ENCODE peak calls at places on chromosome 14, in seven cellular contexts. E is osteocyte; Z is CD8-positive, alpha-beta T cell; G is memory B cell; F is amniotic stem cell; U is fibroblast of lung; R is SK-N-DZ. X is an unnamed sample.

GRCh38 chr14:77307099-77307496 is 13.6 kb downstream of the POMT2 start:
- DNase-seq in E (no peak), Z (no peak), G (no peak), F (no peak), U (no peak), R (no peak), X (peak)

GRCh38 chr14:35557221-35557747 is 23.3 kb downstream of the INSM2 start:
- DNase-seq in E (no peak), Z (no peak), G (no peak), F (no peak), U (no peak), R (peak), X (no peak)

GRCh38 chr14:99518441-99519346 is 37.5 kb downstream of the CCNK start:
- DNase-seq in E (peak), Z (peak), G (peak), F (no peak), U (peak), R (peak), X (peak)

GRCh38 chr14:65791551-65791981 is 379.0 kb downstream of the FUT8 start:
- DNase-seq in E (no peak), Z (peak), G (no peak), F (no peak), U (peak), R (peak), X (peak)

GRCh38 chr14:106141242-106142220 is 615.1 kb downstream of the TMEM121 start:
- DNase-seq in E (no peak), Z (peak), G (peak), F (no peak), U (no peak), R (no peak), X (no peak)

GRCh38 chr14:74733241-74733640 is 20.3 kb downstream of the FCF1 start:
- DNase-seq in E (no peak), Z (no peak), G (no peak), F (no peak), U (no peak), R (peak), X (no peak)

GRCh38 chr14:22982013-22982476 is 306 bp downstream of the AJUBA start:
- DNase-seq in E (peak), Z (no peak), G (peak), F (no peak), U (no peak), R (no peak), X (no peak)

GRCh38 chr14:55832122-55832911 is 252.3 kb downstream of the KTN1 start:
- DNase-seq in E (no peak), Z (no peak), G (no peak), F (no peak), U (peak), R (no peak), X (peak)

GRCh38 chr14:93941293-93941910 is 14.3 kb downstream of the FAM181A start:
- DNase-seq in E (peak), Z (no peak), G (no peak), F (peak), U (peak), R (no peak), X (peak)

GRCh38 chr14:21940887-21941855 is 267.6 kb upstream of the OR4E1 start:
- DNase-seq in E (no peak), Z (peak), G (no peak), F (no peak), U (no peak), R (peak), X (peak)

GRCh38 chr14:105026033-105026785 is 5.3 kb upstream of the CDCA4 start:
- DNase-seq in E (no peak), Z (no peak), G (no peak), F (no peak), U (peak), R (no peak), X (peak)

GRCh38 chr14:34874386-34875030 is 652 bp downstream of the BAZ1A start:
- DNase-seq in E (peak), Z (peak), G (no peak), F (peak), U (peak), R (peak), X (peak)

GRCh38 chr14:20618328-20618749 is 23.2 kb downstream of the OR6S1 start:
- DNase-seq in E (no peak), Z (no peak), G (no peak), F (no peak), U (no peak), R (no peak), X (no peak)

GRCh38 chr14:101734241-101734847 is 27.2 kb upstream of the PPP2R5C start:
- DNase-seq in E (peak), Z (no peak), G (no peak), F (no peak), U (no peak), R (no peak), X (no peak)

GRCh38 chr14:91466192-91466591 is 43.9 kb downstream of the PPP4R3A start:
- DNase-seq in E (no peak), Z (no peak), G (no peak), F (no peak), U (peak), R (no peak), X (no peak)

GRCh38 chr14:72562300-72562699 is 331.6 kb downstream of the DPF3 start:
- DNase-seq in E (no peak), Z (no peak), G (no peak), F (no peak), U (no peak), R (no peak), X (no peak)

GRCh38 chr14:22416193-22416592 is 172.8 kb downstream of the DAD1 start:
- DNase-seq in E (no peak), Z (no peak), G (no peak), F (no peak), U (no peak), R (no peak), X (no peak)

GRCh38 chr14:68634346-68634745 is 158.5 kb downstream of the ZFP36L1 start:
- DNase-seq in E (peak), Z (no peak), G (no peak), F (no peak), U (no peak), R (peak), X (no peak)

GRCh38 chr14:99041820-99042174 is 230.2 kb downstream of the BCL11B start:
- DNase-seq in E (no peak), Z (no peak), G (no peak), F (no peak), U (no peak), R (no peak), X (no peak)

GRCh38 chr14:99271951-99272668 is at the start of gene BCL11B:
- DNase-seq in E (no peak), Z (peak), G (no peak), F (peak), U (peak), R (peak), X (peak)

X was measured in choroid plexus epithelial cell.